ENCODE peak calls at places on chromosomes 5 and 9, in seven cellular contexts. One of them, this sample, is unnamed.

GRCh38 chr9:115395511-115396021 is 277.6 kb upstream of the TNC start:
- DNase-seq in amniotic stem cell: no peak
- DNase-seq in T-helper 2 cell: no peak
- DNase-seq in activated effector memory CD4-positive, alpha-beta T cell treated with Interleukin-2 at 50 U/mL for 16 hours: no peak
- DNase-seq in transverse colon: no peak
- DNase-seq in CD8-positive, alpha-beta memory T cell: no peak
- DNase-seq in BE2C: no peak
- DNase-seq in this sample: peak

GRCh38 chr5:107337281-107337680 is 333.5 kb downstream of the EFNA5 start:
- DNase-seq in BE2C: no peak
- DNase-seq in CD8-positive, alpha-beta memory T cell: no peak
- DNase-seq in activated effector memory CD4-positive, alpha-beta T cell treated with Interleukin-2 at 50 U/mL for 16 hours: no peak
- DNase-seq in T-helper 2 cell: no peak
- DNase-seq in amniotic stem cell: no peak
- DNase-seq in transverse colon: peak
- DNase-seq in this sample: no peak

GRCh38 chr5:1799110-1799601 is 481 bp downstream of the MRPL36 start:
- DNase-seq in T-helper 2 cell: no peak
- DNase-seq in transverse colon: peak
- DNase-seq in amniotic stem cell: no peak
- DNase-seq in activated effector memory CD4-positive, alpha-beta T cell treated with Interleukin-2 at 50 U/mL for 16 hours: no peak
- DNase-seq in BE2C: no peak
- DNase-seq in CD8-positive, alpha-beta memory T cell: no peak
- DNase-seq in this sample: peak

GRCh38 chr5:33794550-33795300 is 97.1 kb downstream of the ADAMTS12 start:
- DNase-seq in activated effector memory CD4-positive, alpha-beta T cell treated with Interleukin-2 at 50 U/mL for 16 hours: no peak
- DNase-seq in transverse colon: no peak
- DNase-seq in CD8-positive, alpha-beta memory T cell: no peak
- DNase-seq in BE2C: no peak
- DNase-seq in amniotic stem cell: no peak
- DNase-seq in T-helper 2 cell: no peak
- DNase-seq in this sample: no peak

GRCh38 chr9:129282308-129283211 is 104.5 kb upstream of the IER5L start:
- DNase-seq in transverse colon: peak
- DNase-seq in CD8-positive, alpha-beta memory T cell: no peak
- DNase-seq in BE2C: no peak
- DNase-seq in amniotic stem cell: no peak
- DNase-seq in T-helper 2 cell: no peak
- DNase-seq in activated effector memory CD4-positive, alpha-beta T cell treated with Interleukin-2 at 50 U/mL for 16 hours: no peak
- DNase-seq in this sample: no peak

GRCh38 chr5:68182094-68182493 is 33.5 kb upstream of the PIK3R1 start:
- DNase-seq in CD8-positive, alpha-beta memory T cell: no peak
- DNase-seq in T-helper 2 cell: no peak
- DNase-seq in BE2C: no peak
- DNase-seq in activated effector memory CD4-positive, alpha-beta T cell treated with Interleukin-2 at 50 U/mL for 16 hours: no peak
- DNase-seq in amniotic stem cell: no peak
- DNase-seq in transverse colon: no peak
- DNase-seq in this sample: no peak

GRCh38 chr5:34045996-34046395 is 3.0 kb upstream of the C1QTNF3 start:
- DNase-seq in transverse colon: no peak
- DNase-seq in T-helper 2 cell: no peak
- DNase-seq in BE2C: no peak
- DNase-seq in CD8-positive, alpha-beta memory T cell: no peak
- DNase-seq in amniotic stem cell: peak
- DNase-seq in activated effector memory CD4-positive, alpha-beta T cell treated with Interleukin-2 at 50 U/mL for 16 hours: no peak
- DNase-seq in this sample: no peak

GRCh38 chr5:143862260-143862659 is 50.3 kb downstream of the HMHB1 start:
- DNase-seq in T-helper 2 cell: no peak
- DNase-seq in activated effector memory CD4-positive, alpha-beta T cell treated with Interleukin-2 at 50 U/mL for 16 hours: no peak
- DNase-seq in transverse colon: no peak
- DNase-seq in BE2C: no peak
- DNase-seq in amniotic stem cell: no peak
- DNase-seq in CD8-positive, alpha-beta memory T cell: no peak
- DNase-seq in this sample: no peak

GRCh38 chr5:169251685-169252084 is 49.3 kb downstream of the SLIT3 start:
- DNase-seq in CD8-positive, alpha-beta memory T cell: no peak
- DNase-seq in BE2C: peak
- DNase-seq in transverse colon: no peak
- DNase-seq in activated effector memory CD4-positive, alpha-beta T cell treated with Interleukin-2 at 50 U/mL for 16 hours: no peak
- DNase-seq in T-helper 2 cell: no peak
- DNase-seq in amniotic stem cell: no peak
- DNase-seq in this sample: no peak

GRCh38 chr5:94771742-94772141 is 153.3 kb downstream of the SLF1 start:
- DNase-seq in BE2C: peak
- DNase-seq in amniotic stem cell: no peak
- DNase-seq in CD8-positive, alpha-beta memory T cell: no peak
- DNase-seq in T-helper 2 cell: no peak
- DNase-seq in transverse colon: no peak
- DNase-seq in activated effector memory CD4-positive, alpha-beta T cell treated with Interleukin-2 at 50 U/mL for 16 hours: no peak
- DNase-seq in this sample: peak

GRCh38 chr9:78023003-78023741 is 8.4 kb downstream of the GNAQ start:
- DNase-seq in BE2C: no peak
- DNase-seq in amniotic stem cell: no peak
- DNase-seq in transverse colon: no peak
- DNase-seq in T-helper 2 cell: no peak
- DNase-seq in CD8-positive, alpha-beta memory T cell: no peak
- DNase-seq in activated effector memory CD4-positive, alpha-beta T cell treated with Interleukin-2 at 50 U/mL for 16 hours: no peak
- DNase-seq in this sample: no peak

GRCh38 chr5:177090813-177091212 is 4.1 kb downstream of the FGFR4 start:
- DNase-seq in amniotic stem cell: no peak
- DNase-seq in activated effector memory CD4-positive, alpha-beta T cell treated with Interleukin-2 at 50 U/mL for 16 hours: no peak
- DNase-seq in CD8-positive, alpha-beta memory T cell: no peak
- DNase-seq in transverse colon: no peak
- DNase-seq in T-helper 2 cell: no peak
- DNase-seq in BE2C: no peak
- DNase-seq in this sample: no peak

GRCh38 chr5:74034738-74035137 is 408.7 kb downstream of the ARHGEF28 start:
- DNase-seq in activated effector memory CD4-positive, alpha-beta T cell treated with Interleukin-2 at 50 U/mL for 16 hours: no peak
- DNase-seq in amniotic stem cell: no peak
- DNase-seq in BE2C: no peak
- DNase-seq in CD8-positive, alpha-beta memory T cell: no peak
- DNase-seq in transverse colon: no peak
- DNase-seq in T-helper 2 cell: no peak
- DNase-seq in this sample: no peak

GRCh38 chr9:95080961-95081658 is 236.4 kb downstream of the FANCC start:
- DNase-seq in T-helper 2 cell: no peak
- DNase-seq in transverse colon: no peak
- DNase-seq in CD8-positive, alpha-beta memory T cell: no peak
- DNase-seq in amniotic stem cell: no peak
- DNase-seq in activated effector memory CD4-positive, alpha-beta T cell treated with Interleukin-2 at 50 U/mL for 16 hours: no peak
- DNase-seq in BE2C: no peak
- DNase-seq in this sample: no peak